ENCODE peak calls at places on chromosomes 3 and 15, in eight cellular contexts. J is activated CD4-positive, alpha-beta T cell treated with anti-CD3 and anti-CD28 coated beads, Interleukin-2, amount 50 U/mL, for 1 hour; M is activated CD8-positive, alpha-beta T cell treated with anti-CD3 and anti-CD28 coated beads for 36 hours; R is endothelial cell; O is KG1; G is neuronal stem cell; D is cardiac fibroblast; Q is progenitor cell of endocrine pancreas. H is an unnamed sample.

GRCh38 chr3:169044341-169045113 is 619.0 kb downstream of the MECOM start:
- DNase-seq in J (no peak), M (no peak), G (no peak), O (no peak), Q (no peak), D (peak; percentile 90), R (no peak), H (no peak)

GRCh38 chr3:42493126-42493797 is 9.2 kb upstream of the VIPR1 start:
- DNase-seq in Q (no peak), D (no peak), J (no peak), M (no peak), R (no peak), G (no peak), O (no peak), H (no peak)

GRCh38 chr3:27145719-27146118 is 223.5 kb downstream of the NEK10 start:
- DNase-seq in J (no peak), Q (no peak), O (no peak), D (no peak), G (no peak), R (no peak), M (no peak), H (no peak)

GRCh38 chr15:70308011-70308761 is 210.5 kb upstream of the TLE3 start:
- DNase-seq in M (peak; percentile 78), G (no peak), Q (no peak), D (no peak), R (no peak), J (no peak), O (peak; percentile 55), H (no peak)

GRCh38 chr3:50737511-50738251 is 63.0 kb downstream of the DOCK3 start:
- DNase-seq in Q (no peak), G (peak; percentile 14), J (no peak), O (no peak), M (no peak), D (no peak), R (no peak), H (no peak)

GRCh38 chr15:94535298-94536048 is 304.1 kb downstream of the MCTP2 start:
- DNase-seq in J (no peak), Q (no peak), G (no peak), R (no peak), O (no peak), D (no peak), M (no peak), H (no peak)

GRCh38 chr3:51997935-51998596 is 2.4 kb upstream of the RPL29 start:
- DNase-seq in D (no peak), O (no peak), J (no peak), G (no peak), R (no peak), M (no peak), Q (no peak), H (no peak)

GRCh38 chr15:57502116-57502515 is 89.6 kb upstream of the MYZAP start:
- DNase-seq in J (no peak), O (no peak), R (peak; percentile 31), D (no peak), G (no peak), M (no peak), Q (no peak), H (no peak)

GRCh38 chr3:68773401-68773800 is 158.9 kb downstream of the TAFA4 start:
- DNase-seq in G (no peak), O (no peak), Q (no peak), R (no peak), D (no peak), J (no peak), M (no peak), H (no peak)

GRCh38 chr3:128804017-128804816 is 75.2 kb upstream of the ACAD9 start:
- DNase-seq in J (peak; percentile 19), D (peak; percentile 41), R (peak; percentile 32), M (peak; percentile 84), G (no peak), O (peak; percentile 38), Q (no peak), H (no peak)

GRCh38 chr15:51796777-51797474 is 32.5 kb upstream of the TMOD3 start:
- DNase-seq in M (no peak), D (peak; percentile 60), O (no peak), Q (no peak), G (no peak), J (no peak), R (no peak), H (no peak)

GRCh38 chr15:70653426-70653825 is 109.9 kb downstream of the UACA start:
- DNase-seq in J (no peak), Q (no peak), R (no peak), G (no peak), M (no peak), D (no peak), O (no peak), H (no peak)

GRCh38 chr15:40092416-40093223 is 16.1 kb downstream of the BMF start:
- DNase-seq in M (no peak), D (peak; percentile 19), G (no peak), O (no peak), J (no peak), R (no peak), Q (no peak), H (peak; percentile 67)

GRCh38 chr3:78163379-78163778 is 1123.5 kb downstream of the ROBO2 start:
- DNase-seq in J (no peak), M (no peak), O (no peak), D (no peak), G (no peak), Q (no peak), R (no peak), H (no peak)

H was measured in nephron progenitor cell.